ENCODE peak calls at places on chromosome 18, in four cellular contexts. O, J, I and K are unnamed samples.

GRCh38 chr18:44229693-44230108 is 451.0 kb upstream of the SETBP1 start:
- DNase-seq in O (peak), J (peak), I (no peak), K (no peak)

GRCh38 chr18:60865801-60866200 is 467.4 kb upstream of the CDH20 start:
- DNase-seq in O (no peak), J (no peak), I (no peak), K (no peak)

GRCh38 chr18:31931886-31932240 is 11.1 kb downstream of the TRAPPC8 start:
- DNase-seq in O (no peak), J (no peak), I (no peak), K (no peak)

GRCh38 chr18:74702951-74703350 is 105.3 kb downstream of the ZNF407 start:
- DNase-seq in O (no peak), J (no peak), I (no peak), K (no peak)

GRCh38 chr18:77004555-77005380 is 127.8 kb downstream of the MBP start:
- DNase-seq in O (no peak), J (no peak), I (no peak), K (no peak)

GRCh38 chr18:24656571-24656971 is 196.1 kb downstream of the HRH4 start:
- DNase-seq in O (peak), J (peak), I (peak), K (no peak)

GRCh38 chr18:12028674-12029073 is 47.4 kb downstream of the IMPA2 start:
- DNase-seq in O (no peak), J (no peak), I (no peak), K (no peak)

GRCh38 chr18:76588591-76589303 is 93.7 kb upstream of the ZNF516 start:
- DNase-seq in O (peak), J (no peak), I (no peak), K (no peak)

GRCh38 chr18:66510357-66511027 is 93.4 kb downstream of the CDH19 start:
- DNase-seq in O (no peak), J (no peak), I (no peak), K (no peak)

GRCh38 chr18:37565985-37566478 is 434 bp upstream of the CELF4 start:
- DNase-seq in O (peak), J (peak), I (no peak), K (no peak)

GRCh38 chr18:75360206-75360605 is 67.3 kb downstream of the SMIM21 start:
- DNase-seq in O (no peak), J (no peak), I (no peak), K (no peak)

GRCh38 chr18:23740105-23740830 is 51.0 kb downstream of the LAMA3 start:
- DNase-seq in O (peak), J (peak), I (no peak), K (no peak)

GRCh38 chr18:22173221-22173927 is 4.0 kb downstream of the GATA6 start:
- DNase-seq in O (no peak), J (no peak), I (no peak), K (no peak)

GRCh38 chr18:61554117-61554776 is 221.0 kb downstream of the CDH20 start:
- DNase-seq in O (peak), J (no peak), I (no peak), K (no peak)

GRCh38 chr18:31197676-31198075 is 35.0 kb upstream of the DSC1 start:
- DNase-seq in O (no peak), J (no peak), I (peak), K (no peak)

GRCh38 chr18:11733031-11733430 is 44.0 kb downstream of the GNAL start:
- DNase-seq in O (peak), J (peak), I (peak), K (peak)

GRCh38 chr18:21047116-21047515 is 64.5 kb downstream of the ROCK1 start:
- DNase-seq in O (no peak), J (no peak), I (no peak), K (no peak)

GRCh38 chr18:59180150-59180845 is 39.7 kb upstream of the GRP start:
- DNase-seq in O (peak), J (peak), I (no peak), K (no peak)

GRCh38 chr18:13456736-13457271 is 238.2 kb downstream of the LDLRAD4 start:
- DNase-seq in O (no peak), J (no peak), I (no peak), K (no peak)

GRCh38 chr18:48136051-48136543 is 205.6 kb upstream of the SMAD2 start:
- DNase-seq in O (no peak), J (no peak), I (no peak), K (no peak)

GRCh38 chr18:26003391-26003790 is 87.0 kb downstream of the SS18 start:
- DNase-seq in O (peak), J (no peak), I (no peak), K (no peak)

GRCh38 chr18:55997156-55997561 is 409.2 kb upstream of the TCF4 start:
- DNase-seq in O (peak), J (peak), I (no peak), K (no peak)

GRCh38 chr18:61502472-61502871 is 169.2 kb downstream of the CDH20 start:
- DNase-seq in O (peak), J (peak), I (peak), K (no peak)

GRCh38 chr18:69680128-69680527 is 267.5 kb downstream of the CD226 start:
- DNase-seq in O (peak), J (no peak), I (no peak), K (no peak)

GRCh38 chr18:32618501-32618985 is 147.9 kb upstream of the GAREM1 start:
- DNase-seq in O (no peak), J (no peak), I (peak), K (no peak)

GRCh38 chr18:13300029-13300428 is 81.5 kb downstream of the LDLRAD4 start:
- DNase-seq in O (no peak), J (no peak), I (no peak), K (no peak)

GRCh38 chr18:8741524-8741923 is 36.2 kb downstream of the MTCL1 start:
- DNase-seq in O (no peak), J (no peak), I (no peak), K (no peak)

GRCh38 chr18:50814387-50814786 is 5.4 kb downstream of the MRO start:
- DNase-seq in O (no peak), J (no peak), I (no peak), K (no peak)

GRCh38 chr18:25786778-25787177 is 303.6 kb downstream of the SS18 start:
- DNase-seq in O (peak), J (peak), I (no peak), K (no peak)

GRCh38 chr18:6857305-6857704 is 127.8 kb downstream of the ARHGAP28 start:
- DNase-seq in O (no peak), J (no peak), I (no peak), K (no peak)

GRCh38 chr18:11980148-11980554 is 1.2 kb upstream of the IMPA2 start:
- DNase-seq in O (no peak), J (no peak), I (no peak), K (no peak)

GRCh38 chr18:78729099-78729467 is 250.5 kb upstream of the SALL3 start:
- DNase-seq in O (no peak), J (no peak), I (no peak), K (no peak)

GRCh38 chr18:5571592-5571991 is 27.8 kb upstream of the EPB41L3 start:
- DNase-seq in O (no peak), J (no peak), I (no peak), K (no peak)

GRCh38 chr18:36354989-36355388 is 57.5 kb downstream of the FHOD3 start:
- DNase-seq in O (peak), J (peak), I (no peak), K (no peak)

GRCh38 chr18:71673954-71674353 is 870.2 kb downstream of the CBLN2 start:
- DNase-seq in O (no peak), J (no peak), I (no peak), K (no peak)

GRCh38 chr18:52341617-52342381 is 1.8 kb downstream of the DCC start:
- DNase-seq in O (no peak), J (no peak), I (no peak), K (no peak)